ENCODE peak calls at places on chromosome 9, in six cellular contexts. One of them, this sample, is unnamed.

GRCh38 chr9:6781476-6781875 is 23.7 kb downstream of the KDM4C start:
- DNase-seq in GM12891: no peak
- DNase-seq in brain microvascular endothelial cell: no peak
- DNase-seq in tibial artery: no peak
- DNase-seq in stimulated activated CD4-positive, alpha-beta T cell treated with anti-CD3 and anti-CD28 coated beads, Interleukin-1b, Interleukin-23, amount 100 ng/mL, for 4 hours: no peak
- DNase-seq in heart left ventricle: no peak
- DNase-seq in this sample: no peak

GRCh38 chr9:132182609-132183073 is 20.8 kb downstream of the NTNG2 start:
- DNase-seq in GM12891: no peak
- DNase-seq in brain microvascular endothelial cell: no peak
- DNase-seq in tibial artery: no peak
- DNase-seq in stimulated activated CD4-positive, alpha-beta T cell treated with anti-CD3 and anti-CD28 coated beads, Interleukin-1b, Interleukin-23, amount 100 ng/mL, for 4 hours: no peak
- DNase-seq in heart left ventricle: no peak
- DNase-seq in this sample: peak; percentile 51

GRCh38 chr9:83934569-83935275 is 13.5 kb upstream of the KIF27 start:
- DNase-seq in GM12891: no peak
- DNase-seq in brain microvascular endothelial cell: no peak
- DNase-seq in tibial artery: no peak
- DNase-seq in stimulated activated CD4-positive, alpha-beta T cell treated with anti-CD3 and anti-CD28 coated beads, Interleukin-1b, Interleukin-23, amount 100 ng/mL, for 4 hours: no peak
- DNase-seq in heart left ventricle: no peak
- DNase-seq in this sample: no peak

GRCh38 chr9:93094294-93095204 is 1.5 kb upstream of the CARD19 start:
- DNase-seq in GM12891: no peak
- DNase-seq in brain microvascular endothelial cell: no peak
- DNase-seq in tibial artery: peak; percentile 83
- DNase-seq in stimulated activated CD4-positive, alpha-beta T cell treated with anti-CD3 and anti-CD28 coated beads, Interleukin-1b, Interleukin-23, amount 100 ng/mL, for 4 hours: no peak
- DNase-seq in heart left ventricle: peak; percentile 67
- DNase-seq in this sample: peak; percentile 51

GRCh38 chr9:82436480-82436879 is 447.9 kb downstream of the SPATA31D1 start:
- DNase-seq in GM12891: no peak
- DNase-seq in brain microvascular endothelial cell: peak; percentile 17
- DNase-seq in tibial artery: no peak
- DNase-seq in stimulated activated CD4-positive, alpha-beta T cell treated with anti-CD3 and anti-CD28 coated beads, Interleukin-1b, Interleukin-23, amount 100 ng/mL, for 4 hours: no peak
- DNase-seq in heart left ventricle: no peak
- DNase-seq in this sample: no peak

GRCh38 chr9:4572184-4572826 is 82.0 kb downstream of the SLC1A1 start:
- DNase-seq in GM12891: no peak
- DNase-seq in brain microvascular endothelial cell: no peak
- DNase-seq in tibial artery: no peak
- DNase-seq in stimulated activated CD4-positive, alpha-beta T cell treated with anti-CD3 and anti-CD28 coated beads, Interleukin-1b, Interleukin-23, amount 100 ng/mL, for 4 hours: no peak
- DNase-seq in heart left ventricle: no peak
- DNase-seq in this sample: no peak

GRCh38 chr9:75633658-75634057 is 256.8 kb upstream of the PCSK5 start:
- DNase-seq in GM12891: no peak
- DNase-seq in brain microvascular endothelial cell: no peak
- DNase-seq in tibial artery: no peak
- DNase-seq in stimulated activated CD4-positive, alpha-beta T cell treated with anti-CD3 and anti-CD28 coated beads, Interleukin-1b, Interleukin-23, amount 100 ng/mL, for 4 hours: no peak
- DNase-seq in heart left ventricle: no peak
- DNase-seq in this sample: no peak

GRCh38 chr9:136854113-136854841 is 2.1 kb downstream of the MAMDC4 start:
- DNase-seq in GM12891: no peak
- DNase-seq in brain microvascular endothelial cell: no peak
- DNase-seq in tibial artery: peak; percentile 68
- DNase-seq in stimulated activated CD4-positive, alpha-beta T cell treated with anti-CD3 and anti-CD28 coated beads, Interleukin-1b, Interleukin-23, amount 100 ng/mL, for 4 hours: no peak
- DNase-seq in heart left ventricle: peak; percentile 30
- DNase-seq in this sample: no peak

GRCh38 chr9:124810513-124811355 is 33.8 kb downstream of the OLFML2A start:
- DNase-seq in GM12891: no peak
- DNase-seq in brain microvascular endothelial cell: peak; percentile 82
- DNase-seq in tibial artery: no peak
- DNase-seq in stimulated activated CD4-positive, alpha-beta T cell treated with anti-CD3 and anti-CD28 coated beads, Interleukin-1b, Interleukin-23, amount 100 ng/mL, for 4 hours: no peak
- DNase-seq in heart left ventricle: no peak
- DNase-seq in this sample: no peak

GRCh38 chr9:111945216-111945615 is 48.6 kb downstream of the UGCG start:
- DNase-seq in GM12891: peak; percentile 43
- DNase-seq in brain microvascular endothelial cell: peak; percentile 80
- DNase-seq in tibial artery: no peak
- DNase-seq in stimulated activated CD4-positive, alpha-beta T cell treated with anti-CD3 and anti-CD28 coated beads, Interleukin-1b, Interleukin-23, amount 100 ng/mL, for 4 hours: no peak
- DNase-seq in heart left ventricle: no peak
- DNase-seq in this sample: peak; percentile 10

GRCh38 chr9:109063765-109064164 is 50.5 kb upstream of the CTNNAL1 start:
- DNase-seq in GM12891: no peak
- DNase-seq in brain microvascular endothelial cell: peak; percentile 22
- DNase-seq in tibial artery: no peak
- DNase-seq in stimulated activated CD4-positive, alpha-beta T cell treated with anti-CD3 and anti-CD28 coated beads, Interleukin-1b, Interleukin-23, amount 100 ng/mL, for 4 hours: no peak
- DNase-seq in heart left ventricle: no peak
- DNase-seq in this sample: no peak

GRCh38 chr9:88680041-88680440 is 145.1 kb downstream of the NXNL2 start:
- DNase-seq in GM12891: no peak
- DNase-seq in brain microvascular endothelial cell: no peak
- DNase-seq in tibial artery: no peak
- DNase-seq in stimulated activated CD4-positive, alpha-beta T cell treated with anti-CD3 and anti-CD28 coated beads, Interleukin-1b, Interleukin-23, amount 100 ng/mL, for 4 hours: no peak
- DNase-seq in heart left ventricle: no peak
- DNase-seq in this sample: no peak

GRCh38 chr9:97772145-97772544 is 75.0 kb upstream of the XPA start:
- DNase-seq in GM12891: no peak
- DNase-seq in brain microvascular endothelial cell: no peak
- DNase-seq in tibial artery: no peak
- DNase-seq in stimulated activated CD4-positive, alpha-beta T cell treated with anti-CD3 and anti-CD28 coated beads, Interleukin-1b, Interleukin-23, amount 100 ng/mL, for 4 hours: no peak
- DNase-seq in heart left ventricle: no peak
- DNase-seq in this sample: no peak

GRCh38 chr9:133396952-133397351 is 20.8 kb downstream of the STKLD1 start:
- DNase-seq in GM12891: no peak
- DNase-seq in brain microvascular endothelial cell: peak; percentile 6
- DNase-seq in tibial artery: no peak
- DNase-seq in stimulated activated CD4-positive, alpha-beta T cell treated with anti-CD3 and anti-CD28 coated beads, Interleukin-1b, Interleukin-23, amount 100 ng/mL, for 4 hours: no peak
- DNase-seq in heart left ventricle: no peak
- DNase-seq in this sample: no peak

GRCh38 chr9:124541824-124542223 is 34.6 kb upstream of the NR5A1 start:
- DNase-seq in GM12891: no peak
- DNase-seq in brain microvascular endothelial cell: no peak
- DNase-seq in tibial artery: no peak
- DNase-seq in stimulated activated CD4-positive, alpha-beta T cell treated with anti-CD3 and anti-CD28 coated beads, Interleukin-1b, Interleukin-23, amount 100 ng/mL, for 4 hours: no peak
- DNase-seq in heart left ventricle: no peak
- DNase-seq in this sample: no peak

GRCh38 chr9:36818965-36819870 is 214.8 kb downstream of the PAX5 start:
- DNase-seq in GM12891: no peak
- DNase-seq in brain microvascular endothelial cell: no peak
- DNase-seq in tibial artery: no peak
- DNase-seq in stimulated activated CD4-positive, alpha-beta T cell treated with anti-CD3 and anti-CD28 coated beads, Interleukin-1b, Interleukin-23, amount 100 ng/mL, for 4 hours: no peak
- DNase-seq in heart left ventricle: no peak
- DNase-seq in this sample: peak; percentile 63

GRCh38 chr9:115944166-115944948 is 209.2 kb upstream of the PAPPA start:
- DNase-seq in GM12891: no peak
- DNase-seq in brain microvascular endothelial cell: peak; percentile 96
- DNase-seq in tibial artery: peak; percentile 90
- DNase-seq in stimulated activated CD4-positive, alpha-beta T cell treated with anti-CD3 and anti-CD28 coated beads, Interleukin-1b, Interleukin-23, amount 100 ng/mL, for 4 hours: no peak
- DNase-seq in heart left ventricle: peak; percentile 91
- DNase-seq in this sample: no peak

GRCh38 chr9:74940600-74940999 is 12.1 kb downstream of the C9orf40 start:
- DNase-seq in GM12891: no peak
- DNase-seq in brain microvascular endothelial cell: no peak
- DNase-seq in tibial artery: no peak
- DNase-seq in stimulated activated CD4-positive, alpha-beta T cell treated with anti-CD3 and anti-CD28 coated beads, Interleukin-1b, Interleukin-23, amount 100 ng/mL, for 4 hours: no peak
- DNase-seq in heart left ventricle: no peak
- DNase-seq in this sample: no peak

GRCh38 chr9:8895498-8896224 is 1096.1 kb upstream of the DMAC1 start:
- DNase-seq in GM12891: no peak
- DNase-seq in brain microvascular endothelial cell: peak; percentile 6
- DNase-seq in tibial artery: no peak
- DNase-seq in stimulated activated CD4-positive, alpha-beta T cell treated with anti-CD3 and anti-CD28 coated beads, Interleukin-1b, Interleukin-23, amount 100 ng/mL, for 4 hours: no peak
- DNase-seq in heart left ventricle: no peak
- DNase-seq in this sample: peak; percentile 30

GRCh38 chr9:111386386-111386785 is 56.4 kb upstream of the OR2K2 start:
- DNase-seq in GM12891: no peak
- DNase-seq in brain microvascular endothelial cell: no peak
- DNase-seq in tibial artery: no peak
- DNase-seq in stimulated activated CD4-positive, alpha-beta T cell treated with anti-CD3 and anti-CD28 coated beads, Interleukin-1b, Interleukin-23, amount 100 ng/mL, for 4 hours: no peak
- DNase-seq in heart left ventricle: no peak
- DNase-seq in this sample: no peak

GRCh38 chr9:120478208-120478607 is 101.8 kb downstream of the CDK5RAP2 start:
- DNase-seq in GM12891: no peak
- DNase-seq in brain microvascular endothelial cell: no peak
- DNase-seq in tibial artery: no peak
- DNase-seq in stimulated activated CD4-positive, alpha-beta T cell treated with anti-CD3 and anti-CD28 coated beads, Interleukin-1b, Interleukin-23, amount 100 ng/mL, for 4 hours: no peak
- DNase-seq in heart left ventricle: no peak
- DNase-seq in this sample: no peak

GRCh38 chr9:18549772-18550171 is 75.8 kb downstream of the ADAMTSL1 start:
- DNase-seq in GM12891: no peak
- DNase-seq in brain microvascular endothelial cell: no peak
- DNase-seq in tibial artery: no peak
- DNase-seq in stimulated activated CD4-positive, alpha-beta T cell treated with anti-CD3 and anti-CD28 coated beads, Interleukin-1b, Interleukin-23, amount 100 ng/mL, for 4 hours: no peak
- DNase-seq in heart left ventricle: no peak
- DNase-seq in this sample: no peak